ENCODE peak calls at places on chromosomes 7 and 10, in four cellular contexts. P is activated T-cell treated with anti-CD3 and anti-CD28 coated beads, Interleukin-2, amount 50 U/mL, for 4 hours; B is activated CD8-positive, alpha-beta T cell treated with anti-CD3 and anti-CD28 coated beads for 36 hours; R is Right ventricle myocardium superior. F is an unnamed sample.

GRCh38 chr10:98248018-98248417 is 20.0 kb downstream of the LOXL4 start:
- ATAC-seq in P (no peak), B (no peak), R (no peak), F (no peak)

GRCh38 chr10:99770408-99771045 is 11.9 kb upstream of the ABCC2 start:
- ATAC-seq in P (no peak), B (no peak), R (no peak), F (no peak)

GRCh38 chr10:30534465-30535144 is 94.9 kb downstream of the LYZL2 start:
- ATAC-seq in P (peak), B (peak), R (peak), F (peak)

GRCh38 chr10:77160679-77161078 is 476.9 kb downstream of the KCNMA1 start:
- ATAC-seq in P (no peak), B (peak), R (no peak), F (peak)

GRCh38 chr10:23694446-23694920 is 255.6 kb downstream of the OTUD1 start:
- ATAC-seq in P (peak), B (peak), R (no peak), F (peak)

GRCh38 chr7:135971366-135971725 is 5.8 kb downstream of the MTPN start:
- ATAC-seq in P (no peak), B (no peak), R (no peak), F (no peak)

GRCh38 chr10:22341190-22341935 is 3.9 kb upstream of the SPAG6 start:
- ATAC-seq in P (peak), B (no peak), R (peak), F (peak)

GRCh38 chr10:75395955-75396860 is 5.4 kb downstream of the ZNF503 start:
- ATAC-seq in P (no peak), B (no peak), R (peak), F (peak)

GRCh38 chr10:97801449-97801848 is 29.6 kb upstream of the SFRP5 start:
- ATAC-seq in P (no peak), B (no peak), R (no peak), F (no peak)

GRCh38 chr7:4951903-4952636 is 6.9 kb downstream of the MMD2 start:
- ATAC-seq in P (no peak), B (no peak), R (no peak), F (no peak)

GRCh38 chr10:44756235-44756634 is 154.9 kb upstream of the TMEM72 start:
- ATAC-seq in P (no peak), B (no peak), R (no peak), F (no peak)

GRCh38 chr10:132564690-132565089 is 27.1 kb downstream of the INPP5A start:
- ATAC-seq in P (no peak), B (no peak), R (peak), F (no peak)

GRCh38 chr10:95295031-95295755 is 4.4 kb upstream of the PDLIM1 start:
- ATAC-seq in P (peak), B (peak), R (no peak), F (peak)

GRCh38 chr10:11325817-11326216 is 285.6 kb downstream of the USP6NL start:
- ATAC-seq in P (no peak), B (no peak), R (no peak), F (no peak)

GRCh38 chr10:96764345-96764744 is 44.0 kb upstream of the PIK3AP1 start:
- ATAC-seq in P (no peak), B (no peak), R (no peak), F (no peak)

GRCh38 chr7:50677279-50677996 is 105.3 kb downstream of the GRB10 start:
- ATAC-seq in P (no peak), B (no peak), R (peak), F (peak)

GRCh38 chr10:895324-895723 is 36.2 kb downstream of the LARP4B start:
- ATAC-seq in P (no peak), B (no peak), R (no peak), F (peak)